ENCODE peak calls at places on chromosomes 3 and 15, in seven cellular contexts. One of them, this sample, is unnamed.

GRCh38 chr3:143084856-143085731 is 34.5 kb upstream of the CHST2 start:
- DNase-seq in NCI-H460: no peak
- DNase-seq in heart right ventricle: no peak
- DNase-seq in fibroblast of mammary gland: peak
- DNase-seq in transverse colon: no peak
- DNase-seq in HCEC 1CT: peak
- DNase-seq in AG08395: peak
- DNase-seq in this sample: peak

GRCh38 chr3:127784283-127784682 is 38.0 kb downstream of the MGLL start:
- DNase-seq in NCI-H460: no peak
- DNase-seq in transverse colon: no peak
- DNase-seq in AG08395: no peak
- DNase-seq in heart right ventricle: no peak
- DNase-seq in HCEC 1CT: no peak
- DNase-seq in fibroblast of mammary gland: no peak
- DNase-seq in this sample: no peak

GRCh38 chr15:59074607-59075006 is 30.3 kb upstream of the CCNB2 start:
- DNase-seq in fibroblast of mammary gland: no peak
- DNase-seq in transverse colon: no peak
- DNase-seq in heart right ventricle: no peak
- DNase-seq in AG08395: no peak
- DNase-seq in HCEC 1CT: no peak
- DNase-seq in NCI-H460: no peak
- DNase-seq in this sample: no peak

GRCh38 chr3:167031364-167032049 is 348.6 kb downstream of the ZBBX start:
- DNase-seq in fibroblast of mammary gland: no peak
- DNase-seq in transverse colon: no peak
- DNase-seq in HCEC 1CT: no peak
- DNase-seq in AG08395: no peak
- DNase-seq in heart right ventricle: no peak
- DNase-seq in NCI-H460: no peak
- DNase-seq in this sample: peak

GRCh38 chr15:48084759-48085420 is 35.9 kb upstream of the SLC24A5 start:
- DNase-seq in AG08395: peak
- DNase-seq in fibroblast of mammary gland: peak
- DNase-seq in transverse colon: no peak
- DNase-seq in heart right ventricle: no peak
- DNase-seq in NCI-H460: peak
- DNase-seq in HCEC 1CT: peak
- DNase-seq in this sample: peak

GRCh38 chr3:189621948-189622603 is 9.1 kb upstream of the TP63 start:
- DNase-seq in transverse colon: no peak
- DNase-seq in fibroblast of mammary gland: no peak
- DNase-seq in HCEC 1CT: no peak
- DNase-seq in heart right ventricle: no peak
- DNase-seq in AG08395: no peak
- DNase-seq in NCI-H460: no peak
- DNase-seq in this sample: no peak

GRCh38 chr3:8762607-8763377 is 6.6 kb downstream of the OXTR start:
- DNase-seq in heart right ventricle: no peak
- DNase-seq in HCEC 1CT: no peak
- DNase-seq in fibroblast of mammary gland: no peak
- DNase-seq in transverse colon: no peak
- DNase-seq in NCI-H460: no peak
- DNase-seq in AG08395: no peak
- DNase-seq in this sample: no peak

GRCh38 chr15:97470417-97470816 is 490.1 kb upstream of the ARRDC4 start:
- DNase-seq in AG08395: no peak
- DNase-seq in HCEC 1CT: no peak
- DNase-seq in NCI-H460: no peak
- DNase-seq in fibroblast of mammary gland: no peak
- DNase-seq in heart right ventricle: no peak
- DNase-seq in transverse colon: no peak
- DNase-seq in this sample: no peak

GRCh38 chr3:16334909-16335308 is 69.9 kb downstream of the OXNAD1 start:
- DNase-seq in fibroblast of mammary gland: peak
- DNase-seq in transverse colon: no peak
- DNase-seq in AG08395: peak
- DNase-seq in heart right ventricle: no peak
- DNase-seq in HCEC 1CT: no peak
- DNase-seq in NCI-H460: no peak
- DNase-seq in this sample: peak